ENCODE peak calls at places on chromosomes 16 and 17, in ten cellular contexts. Q is brain microvascular endothelial cell; Z is dorsolateral prefrontal cortex; B is A549; F is esophagus squamous epithelium; E is choroid plexus epithelial cell; C is CD8-positive, alpha-beta T cell; X is A673; O is heart right ventricle; R is bronchial epithelial cell. W is an unnamed sample.

GRCh38 chr16:30766206-30766921 is 4.2 kb downstream of the RNF40 start:
- DNase-seq in Q (no peak), Z (no peak), B (no peak), F (no peak), E (no peak), C (no peak), X (no peak), O (no peak), R (no peak), W (no peak)

GRCh38 chr16:29029168-29029994 is 44.5 kb downstream of the LAT start:
- DNase-seq in Q (peak), Z (peak), B (peak), F (no peak), E (peak), C (peak), X (peak), O (no peak), R (peak), W (peak)

GRCh38 chr16:80300876-80301275 is 239.9 kb upstream of the DYNLRB2 start:
- DNase-seq in Q (peak), Z (no peak), B (no peak), F (no peak), E (peak), C (no peak), X (no peak), O (no peak), R (no peak), W (no peak)

GRCh38 chr16:19375561-19376158 is 42.0 kb upstream of the TMC5 start:
- DNase-seq in Q (peak), Z (no peak), B (peak), F (no peak), E (peak), C (no peak), X (peak), O (peak), R (peak), W (peak)

GRCh38 chr16:85612191-85612800 is 826 bp upstream of the GSE1 start:
- DNase-seq in Q (peak), Z (no peak), B (peak), F (no peak), E (peak), C (peak), X (peak), O (peak), R (peak), W (peak)

GRCh38 chr16:68885321-68885720 is 42.0 kb downstream of the TANGO6 start:
- DNase-seq in Q (no peak), Z (no peak), B (no peak), F (no peak), E (no peak), C (no peak), X (no peak), O (no peak), R (no peak), W (no peak)

GRCh38 chr17:787641-788221 is 5.6 kb downstream of the MRM3 start:
- DNase-seq in Q (no peak), Z (no peak), B (no peak), F (no peak), E (no peak), C (no peak), X (no peak), O (no peak), R (no peak), W (no peak)

GRCh38 chr17:7459961-7460545 is 15.2 kb downstream of the CHRNB1 start:
- DNase-seq in Q (no peak), Z (no peak), B (no peak), F (no peak), E (no peak), C (no peak), X (no peak), O (no peak), R (no peak), W (no peak)

GRCh38 chr17:63435681-63436522 is 10.2 kb downstream of the CYB561 start:
- DNase-seq in Q (no peak), Z (no peak), B (peak), F (no peak), E (no peak), C (no peak), X (no peak), O (no peak), R (peak), W (no peak)

GRCh38 chr16:4021070-4021779 is 95.0 kb downstream of the ADCY9 start:
- DNase-seq in Q (no peak), Z (no peak), B (no peak), F (no peak), E (no peak), C (no peak), X (no peak), O (no peak), R (peak), W (no peak)

GRCh38 chr17:81291662-81292061 is 3.4 kb downstream of the SLC38A10 start:
- DNase-seq in Q (peak), Z (no peak), B (peak), F (no peak), E (peak), C (peak), X (peak), O (peak), R (peak), W (peak)

GRCh38 chr17:65062168-65062915 is 5.8 kb upstream of the GNA13 start:
- DNase-seq in Q (no peak), Z (no peak), B (peak), F (no peak), E (no peak), C (no peak), X (no peak), O (no peak), R (peak), W (no peak)

GRCh38 chr16:15644306-15644961 is 1.5 kb upstream of the MARF1 start:
- DNase-seq in Q (no peak), Z (no peak), B (no peak), F (no peak), E (no peak), C (no peak), X (peak), O (no peak), R (peak), W (peak)

DNA sequence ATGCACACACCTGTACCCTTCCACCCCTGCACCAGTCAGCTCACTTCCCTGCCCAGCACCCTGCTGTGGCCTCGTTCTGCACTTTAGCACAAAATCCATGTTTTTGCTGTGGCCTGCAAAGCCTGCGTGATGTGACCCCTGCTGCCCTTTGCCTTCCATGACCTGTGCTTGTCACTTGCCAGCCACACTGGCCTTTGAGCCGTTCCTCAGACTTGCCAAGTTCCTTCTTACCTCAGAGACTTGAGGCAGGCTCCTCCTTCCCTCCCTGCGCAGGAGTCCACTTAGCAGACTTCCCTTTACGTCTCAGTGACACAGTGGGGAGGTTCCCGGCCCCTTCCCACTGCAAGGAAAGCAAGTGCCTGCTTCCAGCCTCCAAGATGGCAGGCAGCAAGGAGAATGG is 134.7 kb downstream of the SNX29 start:
- DNase-seq in Q (no peak), Z (no peak), B (no peak), F (no peak), E (no peak), C (no peak), X (no peak), O (no peak), R (no peak), W (no peak)
- TF ChIP-seq CTCF in Q (no peak), Z (no peak), B (no peak), F (no peak), E (no peak), C (no peak), X (no peak), O (no peak), R (no peak), W (no peak)

DNA sequence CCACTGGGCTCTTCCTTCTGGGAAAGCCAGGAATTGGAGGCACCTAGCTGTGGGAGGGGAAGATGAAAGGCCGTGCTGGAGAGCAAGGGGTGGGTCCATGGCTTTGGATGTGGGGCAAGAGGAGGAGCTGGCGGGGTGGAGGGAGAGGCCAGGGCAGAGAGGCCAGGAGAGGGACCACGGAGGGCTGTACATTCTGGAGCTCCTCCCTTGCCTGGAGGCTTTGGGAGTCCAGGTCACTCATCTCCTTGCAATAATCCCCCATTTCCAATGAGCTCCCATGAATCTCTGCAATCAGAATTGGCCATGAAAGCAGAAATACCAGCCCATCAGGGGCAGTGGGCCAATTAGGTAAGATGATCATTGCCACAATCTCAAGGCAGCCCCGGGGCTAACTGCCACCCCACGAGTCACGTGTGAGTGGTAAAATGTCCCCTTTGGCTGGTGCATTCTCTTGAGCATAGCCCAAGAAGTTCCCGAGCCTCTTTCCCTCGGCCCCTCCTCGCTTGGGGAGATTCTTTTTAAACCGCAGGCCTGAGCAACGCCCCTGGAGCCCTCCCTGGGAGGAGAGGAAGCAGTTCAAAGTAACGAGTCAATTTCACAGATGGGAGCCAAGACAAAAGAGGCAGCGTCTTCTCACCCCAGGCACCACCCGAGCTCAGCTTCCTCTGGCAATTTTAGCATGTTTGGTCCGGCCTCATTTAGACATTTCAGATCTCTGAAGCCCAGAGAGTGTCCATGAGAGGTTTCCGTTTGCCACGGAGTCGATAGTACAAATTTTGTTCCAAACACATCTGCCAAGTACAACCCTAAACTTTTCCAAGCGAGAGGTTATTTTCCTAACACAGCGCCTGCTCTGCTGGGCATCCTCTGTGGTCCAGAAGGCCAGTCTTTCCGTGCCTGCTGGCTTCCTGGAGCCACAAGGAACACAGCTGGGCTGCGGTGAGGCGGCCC is 13.4 kb downstream of the RTN4RL1 start:
- DNase-seq in Q (no peak), Z (no peak), B (no peak), F (no peak), E (peak), C (no peak), X (peak), O (no peak), R (peak), W (no peak)
- H3K4me3 ChIP-seq in Q (no peak), Z (no peak), B (no peak), F (no peak), E (no peak), C (no peak), X (no peak), O (no peak), R (no peak), W (no peak)

GRCh38 chr17:19335951-19336631 is 26.4 kb downstream of the B9D1 start:
- DNase-seq in Q (no peak), Z (peak), B (no peak), F (no peak), E (no peak), C (no peak), X (no peak), O (no peak), R (no peak), W (no peak)

GRCh38 chr17:19339341-19339815 is 23.1 kb downstream of the B9D1 start:
- DNase-seq in Q (no peak), Z (no peak), B (no peak), F (no peak), E (peak), C (no peak), X (no peak), O (no peak), R (no peak), W (no peak)

GRCh38 chr17:19337712-19338023 is 24.9 kb downstream of the B9D1 start:
- DNase-seq in Q (no peak), Z (no peak), B (no peak), F (no peak), E (no peak), C (no peak), X (no peak), O (no peak), R (no peak), W (no peak)

GRCh38 chr17:19338031-19338990 is 24.2 kb downstream of the B9D1 start:
- DNase-seq in Q (no peak), Z (peak), B (peak), F (no peak), E (peak), C (peak), X (no peak), O (peak), R (peak), W (peak)

DNA sequence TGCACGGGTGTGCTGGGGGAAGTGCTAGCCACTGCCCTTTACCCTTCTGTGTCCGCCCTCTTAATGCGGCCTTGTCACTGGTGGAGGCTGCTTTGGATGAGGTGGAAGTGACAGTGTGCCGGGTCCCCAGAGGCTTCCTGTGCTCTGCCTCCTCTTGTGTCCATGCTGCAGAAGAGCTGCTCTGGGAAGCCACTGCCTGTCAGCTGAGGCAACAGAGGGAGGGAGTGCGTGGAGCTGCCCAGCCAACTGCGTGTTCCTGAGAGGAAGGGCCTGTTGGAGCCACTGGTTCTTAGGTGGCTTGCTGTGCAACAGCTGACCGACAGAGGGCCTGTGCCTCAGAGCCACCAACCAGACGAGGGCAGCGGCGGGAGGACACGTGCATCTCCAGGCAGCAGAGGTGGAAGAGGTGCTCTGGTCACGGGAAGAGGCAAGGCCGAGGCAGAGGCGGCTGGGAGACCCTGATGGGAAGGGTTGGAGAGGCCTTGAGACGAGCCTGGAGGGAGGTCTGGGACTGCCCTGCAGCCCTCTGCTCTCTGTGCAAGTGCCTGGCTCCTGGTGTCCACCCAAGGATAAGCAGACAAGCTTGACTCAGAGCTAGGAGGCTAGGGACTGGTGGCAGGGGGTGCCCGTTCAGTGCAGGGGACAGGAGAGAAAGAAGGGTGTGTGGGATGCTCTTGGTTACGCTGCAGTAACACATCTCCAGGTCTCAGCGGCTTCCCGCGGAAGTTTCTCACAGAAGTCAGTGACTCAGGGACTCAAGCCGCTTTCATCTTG is 25.4 kb downstream of the B9D1 start:
- DNase-seq in Q (peak), Z (peak), B (no peak), F (no peak), E (no peak), C (no peak), X (no peak), O (no peak), R (no peak), W (no peak)
- TF ChIP-seq CTCF in Q (peak), Z (peak), B (no peak), F (no peak), E (peak), C (no peak), X (no peak), O (peak), R (peak), W (peak)

DNA sequence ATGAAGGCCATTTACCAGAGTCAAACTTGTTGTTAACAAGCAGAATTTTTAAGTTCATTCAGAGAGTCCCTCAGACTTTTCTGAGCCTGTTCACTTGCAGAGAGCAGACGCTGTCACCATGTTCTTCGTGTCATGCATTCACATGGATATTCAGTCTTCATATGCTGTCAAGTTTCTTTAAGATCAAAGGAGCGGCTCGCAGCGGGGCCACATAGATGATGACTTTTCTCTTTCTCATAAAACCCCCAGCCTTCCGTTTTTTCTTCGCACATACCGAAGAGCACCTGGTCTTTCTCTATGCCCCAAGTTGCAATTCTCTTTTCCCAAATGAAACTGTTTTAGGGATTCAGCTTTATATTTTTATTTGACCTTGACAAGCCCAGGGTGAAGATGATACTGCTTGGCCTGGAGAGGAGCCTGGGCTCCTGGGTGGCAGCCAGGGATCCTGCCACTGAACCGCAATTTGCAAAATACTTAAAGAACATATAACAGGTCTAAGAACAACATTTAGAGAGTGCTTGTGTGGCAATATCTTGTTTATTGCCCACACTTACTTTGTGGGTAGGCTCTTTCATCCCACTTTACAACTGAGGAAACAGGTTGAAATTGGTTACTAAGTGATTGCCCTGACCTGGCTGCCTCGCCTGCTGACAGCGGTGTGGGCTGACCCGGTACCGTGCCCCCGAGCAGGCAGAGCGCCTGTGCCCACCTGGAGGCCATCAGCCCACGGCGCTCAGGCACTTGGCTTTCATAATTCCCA is 22.9 kb downstream of the SEC14L1 start:
- DNase-seq in Q (no peak), Z (no peak), B (no peak), F (no peak), E (no peak), C (no peak), X (no peak), O (no peak), R (no peak), W (no peak)
- H3K4me3 ChIP-seq in Q (no peak), Z (no peak), B (no peak), F (no peak), E (no peak), C (no peak), X (no peak), O (no peak), R (no peak), W (no peak)

GRCh38 chr17:44188757-44189403 is 2.1 kb downstream of the TMUB2 start:
- DNase-seq in Q (no peak), Z (no peak), B (no peak), F (no peak), E (no peak), C (no peak), X (no peak), O (no peak), R (no peak), W (no peak)

GRCh38 chr17:44187131-44187899 is 543 bp downstream of the TMUB2 start:
- DNase-seq in Q (no peak), Z (no peak), B (no peak), F (no peak), E (peak), C (no peak), X (no peak), O (no peak), R (peak), W (no peak)

GRCh38 chr17:44183024-44183423 is 3.7 kb upstream of the TMUB2 start:
- DNase-seq in Q (no peak), Z (no peak), B (no peak), F (no peak), E (no peak), C (no peak), X (no peak), O (no peak), R (no peak), W (no peak)

GRCh38 chr17:44184212-44184810 is 2.5 kb upstream of the TMUB2 start:
- DNase-seq in Q (no peak), Z (no peak), B (no peak), F (no peak), E (no peak), C (no peak), X (no peak), O (no peak), R (no peak), W (no peak)

DNA sequence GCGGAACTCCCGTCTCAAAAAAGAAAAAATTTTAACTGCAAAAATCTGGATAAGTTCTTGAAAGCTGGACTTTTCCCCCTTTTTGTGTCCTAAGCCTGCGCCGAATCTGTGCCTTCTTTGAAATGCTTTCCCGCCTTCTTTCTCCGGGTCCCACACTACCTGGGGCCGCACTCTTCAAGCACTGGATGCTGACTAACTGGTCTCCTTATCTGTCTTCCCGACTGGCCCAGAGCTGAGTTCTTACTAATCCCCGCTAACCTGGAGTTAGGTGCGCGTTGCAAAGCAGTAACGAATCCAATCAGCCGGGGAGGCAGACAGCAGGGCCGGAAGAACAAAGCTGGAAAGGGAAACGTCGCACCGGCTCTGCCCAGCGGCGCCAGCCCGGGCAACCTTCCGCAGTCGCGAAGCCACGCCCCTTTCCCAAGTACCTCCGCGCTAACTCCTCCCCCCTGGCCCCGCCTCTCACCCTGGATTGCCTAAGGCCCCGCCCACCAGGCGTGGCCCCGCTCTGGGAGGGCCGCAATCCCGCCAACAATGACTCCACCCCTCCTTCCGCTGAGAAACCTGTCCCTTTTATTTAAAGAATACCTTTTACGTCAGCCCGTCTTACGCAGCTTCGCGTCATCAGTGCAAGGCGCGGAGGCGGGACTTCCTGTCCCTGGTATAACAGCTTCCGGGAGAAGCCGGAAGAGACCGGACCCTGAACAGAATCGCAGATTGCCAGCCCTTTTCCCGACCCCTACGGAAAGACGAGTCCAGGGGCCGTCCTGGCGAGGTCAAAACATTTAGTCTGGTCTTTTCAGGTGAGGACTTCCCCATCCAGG is at the start of gene TMUB2:
- DNase-seq in Q (peak), Z (peak), B (peak), F (peak), E (peak), C (peak), X (peak), O (peak), R (peak), W (peak)
- TF ChIP-seq CTCF in Q (no peak), Z (peak), B (no peak), F (no peak), E (no peak), C (no peak), X (no peak), O (no peak), R (no peak), W (no peak)

DNA sequence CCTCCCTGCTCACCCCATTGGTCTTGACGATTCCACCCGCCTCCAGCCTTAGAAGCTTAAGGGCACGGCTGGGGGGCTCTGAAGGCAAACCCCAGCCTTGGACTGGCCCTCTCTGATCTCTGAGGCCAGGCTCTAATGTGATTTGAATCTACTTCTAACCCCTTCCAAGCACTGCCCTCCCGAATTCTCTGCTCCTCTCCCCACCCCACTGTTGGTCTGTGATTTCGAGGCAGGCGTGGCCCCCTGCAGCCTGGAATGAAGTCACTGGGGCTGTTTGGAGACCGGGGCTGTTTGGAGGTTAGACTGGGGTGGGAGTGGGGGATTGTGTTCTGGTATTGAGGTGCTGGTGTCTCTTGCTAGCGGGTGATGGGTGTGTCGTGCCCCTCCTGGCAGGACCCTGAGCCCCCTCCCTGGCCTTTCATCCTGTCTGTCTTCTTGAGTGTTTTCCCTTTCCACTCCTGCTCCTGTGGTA is 2.2 kb downstream of the GRB7 start:
- DNase-seq in Q (no peak), Z (no peak), B (peak), F (no peak), E (no peak), C (no peak), X (no peak), O (no peak), R (peak), W (no peak)
- H3K4me3 ChIP-seq in Q (peak), Z (no peak), B (peak), F (peak), E (no peak), C (no peak), X (no peak), O (peak), R (peak), W (no peak)